ENCODE peak calls at places on chromosomes 2 and 18, in seven cellular contexts. U, Q, N, D, C, X and R are unnamed samples.

GRCh38 chr2:120587326-120587996 is 148.2 kb upstream of the GLI2 start:
- DNase-seq in Q (no peak), N (no peak), X (no peak), C (no peak), D (peak), U (no peak), R (no peak)

GRCh38 chr18:25306671-25307070 is 45.3 kb downstream of the ZNF521 start:
- DNase-seq in X (no peak), C (no peak), D (no peak), U (no peak), Q (no peak), N (no peak), R (no peak)

GRCh38 chr2:8761529-8762164 is 75.8 kb downstream of the KIDINS220 start:
- DNase-seq in Q (peak), N (peak), U (no peak), C (no peak), X (no peak), D (no peak), R (no peak)

GRCh38 chr2:136310005-136310495 is 192.1 kb upstream of the CXCR4 start:
- DNase-seq in Q (no peak), N (no peak), U (no peak), D (no peak), C (no peak), X (no peak), R (no peak)

GRCh38 chr2:222248256-222248655 is 50.5 kb downstream of the PAX3 start:
- DNase-seq in U (no peak), X (no peak), N (no peak), C (no peak), Q (no peak), D (no peak), R (no peak)

GRCh38 chr2:45191972-45192371 is 182.7 kb upstream of the SIX2 start:
- DNase-seq in D (no peak), N (peak), Q (no peak), U (no peak), X (no peak), C (no peak), R (no peak)

GRCh38 chr2:159140070-159140774 is 146.3 kb downstream of the WDSUB1 start:
- DNase-seq in C (no peak), X (no peak), U (no peak), N (no peak), D (no peak), Q (no peak), R (no peak)

GRCh38 chr2:18959952-18960717 is 370.8 kb upstream of the NT5C1B start:
- DNase-seq in C (no peak), X (no peak), D (no peak), Q (peak), U (no peak), N (no peak), R (no peak)

GRCh38 chr2:223598994-223599645 is 3.0 kb downstream of the SCG2 start:
- DNase-seq in N (peak), D (no peak), C (no peak), X (no peak), U (no peak), Q (no peak), R (no peak)

GRCh38 chr18:64936671-64937070 is 787.8 kb upstream of the LINC00305 start:
- DNase-seq in N (no peak), D (no peak), Q (no peak), C (no peak), U (no peak), X (no peak), R (no peak)

GRCh38 chr2:43081131-43081745 is 145.2 kb downstream of the ZFP36L2 start:
- DNase-seq in C (no peak), N (no peak), U (no peak), Q (no peak), X (no peak), D (no peak), R (no peak)